ENCODE peak calls at places on chromosomes 2 and 18, in four cellular contexts. L is Jurkat, Clone E6-1; P is left ventricle myocardium inferior; T is kidney epithelial cell. J is an unnamed sample.

GRCh38 chr2:53403836-53404413 is 363.7 kb upstream of the CHAC2 start:
- DNase-seq in P (no peak), L (no peak), T (peak; percentile 81), J (peak; percentile 69)

GRCh38 chr18:3262234-3263171 is 570 bp downstream of the MYL12B start:
- DNase-seq in L (no peak), T (no peak), P (no peak), J (no peak)

GRCh38 chr2:23347516-23348481 is 37.2 kb upstream of the KLHL29 start:
- DNase-seq in P (no peak), L (no peak), T (no peak), J (no peak)

GRCh38 chr2:117918608-117919007 is 95.3 kb downstream of the CCDC93 start:
- DNase-seq in P (no peak), L (peak; percentile 15), T (no peak), J (no peak)

GRCh38 chr2:160156665-160157064 is 43.4 kb downstream of the ITGB6 start:
- DNase-seq in T (peak; percentile 42), L (no peak), P (no peak), J (peak; percentile 36)

GRCh38 chr2:145323512-145323911 is 803.6 kb upstream of the ZEB2 start:
- DNase-seq in L (peak; percentile 89), T (peak; percentile 28), P (no peak), J (peak; percentile 6)

GRCh38 chr18:74281011-74281638 is 10.6 kb downstream of the CYB5A start:
- DNase-seq in P (no peak), L (peak; percentile 10), T (no peak), J (no peak)

GRCh38 chr18:74172697-74173433 is 24.5 kb downstream of the TIMM21 start:
- DNase-seq in L (no peak), P (no peak), T (no peak), J (no peak)

GRCh38 chr2:29397039-29397438 is 281.8 kb downstream of the CLIP4 start:
- DNase-seq in T (no peak), L (no peak), P (no peak), J (no peak)

GRCh38 chr2:7632420-7632819 is 715.2 kb downstream of the RNF144A start:
- DNase-seq in T (no peak), L (no peak), P (no peak), J (no peak)

GRCh38 chr2:207144191-207144795 is 21.5 kb downstream of the KLF7 start:
- DNase-seq in T (no peak), L (no peak), P (no peak), J (no peak)

GRCh38 chr2:75424936-75425619 is 135.7 kb downstream of the EVA1A start:
- DNase-seq in L (peak; percentile 8), T (no peak), P (no peak), J (no peak)

GRCh38 chr2:234502285-234502918 is 5.5 kb upstream of the ARL4C start:
- DNase-seq in P (no peak), T (peak; percentile 82), L (no peak), J (peak; percentile 52)

DNA sequence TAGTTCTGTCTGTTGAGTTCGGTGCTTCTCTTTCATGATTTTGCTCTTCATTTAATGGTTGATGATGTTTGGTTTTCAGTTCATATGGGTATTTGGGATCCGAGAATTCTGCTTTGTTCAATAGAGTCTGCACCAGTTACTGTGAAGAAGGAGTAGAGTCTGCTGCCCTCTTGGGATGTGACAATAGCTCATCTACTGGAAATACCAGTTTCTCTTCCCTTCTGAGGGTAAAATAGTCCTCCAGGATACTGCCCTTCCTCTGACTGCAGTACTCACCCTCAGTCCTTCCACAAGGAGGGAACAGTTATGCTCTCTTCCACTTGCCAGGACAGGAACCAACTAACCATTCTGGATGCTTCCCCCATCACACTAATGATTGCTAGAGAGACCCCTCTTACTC is 12.5 kb upstream of the TNFAIP6 start:
- DNase-seq in L (no peak), T (no peak), P (no peak), J (no peak)
- H3K4me3 ChIP-seq in L (no peak overlapping the region), T (no peak overlapping the region), P (no peak overlapping the region), J (no peak overlapping the region)

GRCh38 chr2:65576861-65577601 is 144.6 kb upstream of the SPRED2 start:
- DNase-seq in L (no peak), T (peak; percentile 92), P (no peak), J (peak; percentile 92)
- H3K4me3 ChIP-seq in L (no peak overlapping the region), T (no peak overlapping the region), P (no peak overlapping the region), J (no peak overlapping the region)

GRCh38 chr2:134445116-134445515 is 191.2 kb downstream of the MGAT5 start:
- DNase-seq in P (no peak), L (no peak), T (no peak), J (no peak)
- H3K4me3 ChIP-seq in P (no peak overlapping the region), L (no peak overlapping the region), T (no peak overlapping the region), J (no peak overlapping the region)

GRCh38 chr18:75880266-75880665 is 452.8 kb upstream of the SMIM21 start:
- DNase-seq in T (no peak), P (no peak), L (no peak), J (no peak)

GRCh38 chr18:75879196-75879595 is 451.7 kb upstream of the SMIM21 start:
- DNase-seq in L (no peak), T (no peak), P (no peak), J (peak; percentile 7)

GRCh38 chr18:75880913-75881504 is 453.5 kb upstream of the SMIM21 start:
- DNase-seq in P (no peak), L (no peak), T (no peak), J (no peak)

DNA sequence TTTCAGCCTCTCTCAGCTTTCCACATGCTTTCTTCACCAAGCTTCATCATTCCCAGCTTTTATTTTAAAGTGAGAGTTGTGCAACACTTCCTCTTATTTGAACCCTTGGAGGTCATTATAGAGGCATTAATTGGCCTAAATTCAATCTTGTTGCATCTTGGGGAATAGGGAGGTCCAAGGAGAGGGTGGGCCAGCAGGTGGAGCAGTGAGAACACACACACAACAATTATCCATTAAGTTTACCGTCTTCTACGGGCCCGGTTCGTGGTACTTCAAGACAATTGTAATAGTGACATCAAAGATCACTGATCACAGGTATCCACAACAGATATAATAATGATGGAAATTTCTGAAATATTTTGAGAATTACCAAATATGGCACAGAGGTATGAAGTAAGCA is 457.2 kb upstream of the SMIM21 start:
- DNase-seq in T (no peak), L (no peak), P (no peak), J (no peak)
- H3K4me3 ChIP-seq in T (no peak overlapping the region), L (no peak overlapping the region), P (no peak overlapping the region), J (no peak overlapping the region)

GRCh38 chr2:69385443-69386151 is 1.4 kb downstream of the GFPT1 start:
- DNase-seq in L (no peak), P (no peak), T (no peak), J (no peak)
- H3K4me3 ChIP-seq in L (peak overlapping the region; percentile 74), P (peak overlapping the region; percentile 92), T (peak overlapping the region; percentile 96), J (peak overlapping the region; percentile 82)

GRCh38 chr18:35418610-35419009 is 41.5 kb upstream of the ZNF396 start:
- DNase-seq in L (no peak), T (no peak), P (no peak), J (no peak)

GRCh38 chr18:35413163-35413511 is 36.0 kb upstream of the ZNF396 start:
- DNase-seq in L (no peak), T (no peak), P (no peak), J (no peak)

GRCh38 chr18:35417223-35417622 is 40.1 kb upstream of the ZNF396 start:
- DNase-seq in T (no peak), L (no peak), P (no peak), J (no peak)

GRCh38 chr18:35410561-35410960 is 33.4 kb upstream of the ZNF396 start:
- DNase-seq in T (no peak), P (no peak), L (no peak), J (no peak)

GRCh38 chr18:35415511-35416427 is 38.6 kb upstream of the ZNF396 start:
- DNase-seq in L (no peak), T (no peak), P (no peak), J (no peak)
- H3K4me3 ChIP-seq in L (no peak overlapping the region), T (no peak overlapping the region), P (no peak overlapping the region), J (no peak overlapping the region)

DNA sequence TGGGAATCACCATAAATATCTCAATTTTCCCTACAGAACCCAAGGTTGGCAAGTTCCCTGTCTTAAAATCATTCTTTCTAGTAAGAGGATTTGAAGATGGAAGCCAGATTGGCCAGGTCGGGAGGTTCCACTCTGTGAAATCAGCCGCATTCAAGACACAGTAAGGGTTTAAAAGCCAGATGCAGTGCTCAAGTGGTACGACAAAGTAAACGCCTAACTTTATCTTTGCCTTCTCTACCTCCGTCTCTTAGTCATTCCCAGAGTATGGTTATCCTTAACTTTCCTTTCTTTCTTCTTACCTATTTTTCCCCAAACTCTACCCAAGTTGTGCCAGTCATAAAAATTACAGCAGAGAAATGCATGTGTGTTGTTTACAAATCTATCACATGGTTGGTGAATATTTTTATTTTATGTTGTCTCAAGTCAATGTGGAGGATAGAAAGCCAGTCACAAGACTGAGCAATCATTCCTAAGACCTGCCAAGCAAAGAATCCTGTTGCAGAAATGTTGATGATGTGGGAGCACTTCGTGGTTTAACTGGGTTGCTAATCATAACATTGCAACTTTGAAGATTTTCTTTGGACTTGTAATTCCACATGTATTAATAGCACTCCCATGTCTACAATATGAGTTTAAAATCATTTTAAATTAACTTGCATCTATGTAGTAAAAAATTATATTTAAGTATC is 62.6 kb downstream of the SLC40A1 start:
- DNase-seq in L (no peak), T (peak; percentile 4), P (no peak), J (no peak)
- H3K4me3 ChIP-seq in L (no peak overlapping the region), T (no peak overlapping the region), P (no peak overlapping the region), J (no peak overlapping the region)

GRCh38 chr2:167966367-167966766 is 281.0 kb downstream of the STK39 start:
- DNase-seq in P (no peak), L (no peak), T (no peak), J (no peak)

GRCh38 chr2:167963899-167964649 is 283.3 kb downstream of the STK39 start:
- DNase-seq in L (no peak), T (no peak), P (no peak), J (no peak)

GRCh38 chr2:167962436-167963226 is 284.8 kb downstream of the STK39 start:
- DNase-seq in T (no peak), P (no peak), L (no peak), J (no peak)

GRCh38 chr2:167965907-167966306 is 281.5 kb downstream of the STK39 start:
- DNase-seq in T (no peak), L (no peak), P (no peak), J (no peak)

GRCh38 chr2:167964650-167965404 is 282.6 kb downstream of the STK39 start:
- DNase-seq in L (no peak), P (no peak), T (no peak), J (no peak)
- H3K4me3 ChIP-seq in L (no peak overlapping the region), P (no peak overlapping the region), T (no peak overlapping the region), J (no peak overlapping the region)

DNA sequence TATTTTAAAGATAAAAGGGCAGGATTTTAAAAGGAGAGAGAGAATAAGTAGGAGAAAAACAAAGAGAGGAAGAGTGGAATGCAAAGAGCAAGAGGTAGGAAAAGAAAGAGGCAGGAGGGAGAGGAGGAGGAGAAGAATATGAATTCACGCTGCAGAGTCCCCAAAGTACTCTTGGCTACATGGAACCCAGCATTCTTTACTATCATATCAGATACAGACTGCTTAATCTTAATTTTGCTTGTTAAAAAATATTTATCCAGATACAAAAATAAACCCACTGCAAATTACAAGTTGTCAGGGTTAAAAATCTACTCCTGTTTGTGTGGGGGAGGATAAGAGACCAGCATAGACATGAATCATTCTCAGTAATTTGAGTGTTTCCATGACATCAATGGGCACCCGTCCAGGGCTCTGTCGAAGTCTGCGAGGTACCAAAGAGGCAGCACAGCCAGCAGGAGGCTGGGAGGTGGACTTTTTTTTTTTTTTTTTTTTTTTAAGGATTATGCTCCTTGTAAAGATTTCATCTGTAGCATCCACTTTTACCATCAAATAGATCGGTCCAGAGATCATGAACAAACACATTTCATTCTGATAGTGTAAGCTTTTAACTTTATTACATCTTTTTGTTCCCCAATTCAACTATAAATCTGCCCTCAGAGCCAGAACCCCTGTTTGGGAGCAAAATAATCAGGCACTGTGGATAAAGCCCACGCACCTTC is 182.2 kb downstream of the TCF4 start:
- DNase-seq in L (no peak), P (peak; percentile 87), T (peak; percentile 81), J (peak; percentile 56)
- H3K4me3 ChIP-seq in L (no peak overlapping the region), P (peak overlapping the region; percentile 24), T (no peak overlapping the region), J (no peak overlapping the region)

J was measured in epithelial cell of proximal tubule.